ENCODE peak calls at places on chromosomes 11 and 22, in seven cellular contexts. J is AG08395; D is CD8-positive, alpha-beta memory T cell; F is stimulated activated CD4-positive, alpha-beta T cell treated with anti-CD3 and anti-CD28 coated beads, TNF-alpha, amount 100 ng/mL, for 1 hour; I is HFFc6; L is germinal center; B is H4. Y is an unnamed sample.

GRCh38 chr11:86983071-86983488 is 27.9 kb upstream of the FZD4 start:
- DNase-seq in J (no peak), F (no peak), L (no peak), D (no peak), B (no peak), I (no peak), Y (no peak)

GRCh38 chr22:36569999-36570398 is 41.0 kb upstream of the EIF3D start:
- DNase-seq in D (no peak), F (no peak), B (no peak), I (no peak), J (peak; percentile 73), L (no peak), Y (no peak)

GRCh38 chr11:126918556-126918955 is 82.0 kb downstream of the KIRREL3 start:
- DNase-seq in F (no peak), D (no peak), J (peak; percentile 29), I (peak; percentile 27), B (peak; percentile 16), L (no peak), Y (no peak)

GRCh38 chr22:50671641-50672040 is 982 bp upstream of the SHANK3 start:
- DNase-seq in B (no peak), J (peak; percentile 2), F (no peak), I (no peak), L (no peak), D (no peak), Y (no peak)

GRCh38 chr11:3626250-3626960 is 15.4 kb downstream of the ART5 start:
- DNase-seq in D (no peak), I (no peak), L (no peak), F (no peak), J (no peak), B (no peak), Y (no peak)

GRCh38 chr11:93727985-93728791 is 13.1 kb downstream of the TAF1D start:
- DNase-seq in I (no peak), L (no peak), F (no peak), B (no peak), J (no peak), D (no peak), Y (no peak)

GRCh38 chr11:76163289-76163880 is 42.9 kb downstream of the WNT11 start:
- DNase-seq in D (no peak), I (no peak), L (no peak), J (no peak), F (no peak), B (no peak), Y (no peak)

GRCh38 chr22:48948575-48949170 is 879.0 kb downstream of the BRD1 start:
- DNase-seq in B (no peak), D (no peak), I (no peak), L (no peak), J (no peak), F (no peak), Y (no peak)

GRCh38 chr11:8102296-8102915 is 21.4 kb downstream of the TUB start:
- DNase-seq in I (no peak), J (no peak), D (no peak), F (no peak), L (no peak), B (no peak), Y (no peak)

GRCh38 chr11:36155770-36156485 is 133.3 kb downstream of the COMMD9 start:
- DNase-seq in D (no peak), B (peak; percentile 37), L (no peak), I (peak; percentile 41), J (no peak), F (no peak), Y (no peak)

GRCh38 chr11:104191124-104191523 is 27.2 kb upstream of the PDGFD start:
- DNase-seq in D (no peak), J (peak; percentile 21), L (no peak), I (peak; percentile 7), B (no peak), F (no peak), Y (no peak)

GRCh38 chr11:79253280-79253679 is 187.6 kb downstream of the TENM4 start:
- DNase-seq in L (no peak), F (no peak), B (no peak), I (no peak), J (no peak), D (no peak), Y (no peak)

GRCh38 chr22:22454997-22455396 is 53.5 kb downstream of the ZNF280B start:
- DNase-seq in J (no peak), D (no peak), F (no peak), I (no peak), B (no peak), L (no peak), Y (no peak)

GRCh38 chr11:110896358-110896757 is 184.1 kb upstream of the ARHGAP20 start:
- DNase-seq in L (no peak), J (peak; percentile 79), I (peak; percentile 48), B (peak; percentile 19), D (no peak), F (no peak), Y (peak; percentile 57)

GRCh38 chr11:123187670-123188507 is 7.2 kb downstream of the CLMP start:
- DNase-seq in J (no peak), I (peak; percentile 23), L (no peak), F (no peak), B (no peak), D (no peak), Y (peak; percentile 38)

GRCh38 chr11:120147950-120148270 is 10.0 kb upstream of the TRIM29 start:
- DNase-seq in I (no peak), B (no peak), F (no peak), L (no peak), J (no peak), D (no peak), Y (no peak)

GRCh38 chr11:3109921-3110706 is 52.9 kb upstream of the CARS1 start:
- DNase-seq in I (no peak), D (no peak), L (peak; percentile 71), J (peak; percentile 75), B (no peak), F (peak; percentile 22), Y (peak; percentile 26)

GRCh38 chr11:3994030-3994640 is 100.5 kb upstream of the RRM1 start:
- DNase-seq in J (no peak), F (no peak), L (no peak), I (peak; percentile 25), B (peak; percentile 21), D (no peak), Y (peak; percentile 24)

GRCh38 chr22:36435516-36436415 is 45.7 kb downstream of the TXN2 start:
- DNase-seq in L (peak; percentile 35), J (no peak), I (no peak), F (peak; percentile 21), D (peak; percentile 64), B (no peak), Y (peak; percentile 67)

GRCh38 chr11:134231958-134232674 is 7.6 kb downstream of the VPS26B start:
- DNase-seq in I (no peak), L (no peak), B (no peak), D (no peak), J (no peak), F (no peak), Y (no peak)

GRCh38 chr11:133827556-133827955 is 17.8 kb downstream of the SPATA19 start:
- DNase-seq in J (no peak), I (no peak), B (no peak), F (no peak), D (no peak), L (no peak), Y (no peak)

GRCh38 chr11:112961751-112962747 is 829 bp downstream of the NCAM1 start:
- DNase-seq in D (no peak), J (no peak), I (no peak), B (peak; percentile 10), F (no peak), L (no peak), Y (peak; percentile 21)

GRCh38 chr11:36684840-36685800 is 87.1 kb upstream of the RAG2 start:
- DNase-seq in L (no peak), F (no peak), J (no peak), I (no peak), D (no peak), B (no peak), Y (no peak)

GRCh38 chr11:96075532-96075959 is 151.6 kb upstream of the MTMR2 start:
- DNase-seq in J (no peak), F (no peak), I (no peak), L (peak; percentile 3), D (no peak), B (no peak), Y (no peak)

GRCh38 chr11:66126064-66126463 is 56.0 kb downstream of the PACS1 start:
- DNase-seq in B (no peak), L (peak; percentile 34), F (no peak), J (no peak), I (no peak), D (no peak), Y (no peak)